ENCODE peak calls at places on chromosomes 11 and 22, in nine cellular contexts. One of them, this sample, is unnamed.

GRCh38 chr11:105935791-105936190 is 86.2 kb downstream of the MSANTD4 start:
- DNase-seq in H9: no peak
- DNase-seq in COR-L47: peak; percentile 40
- DNase-seq in GM19239: no peak
- DNase-seq in mesendoderm: no peak
- DNase-seq in DMS153: peak; percentile 79
- DNase-seq in stimulated activated CD4-positive, alpha-beta T cell treated with anti-CD3 and anti-CD28 coated beads, Interleukin-12 subunit alpha, Interleukin-12 subunit beta, amount 100 ng/mL, for 48 hours: no peak
- DNase-seq in right cardiac atrium: no peak
- DNase-seq in K562: no peak
- DNase-seq in this sample: no peak

GRCh38 chr11:12330491-12331231 is 46.7 kb upstream of the PARVA start:
- DNase-seq in H9: peak; percentile 43
- DNase-seq in COR-L47: peak; percentile 85
- DNase-seq in GM19239: no peak
- DNase-seq in mesendoderm: peak; percentile 36
- DNase-seq in DMS153: peak; percentile 72
- DNase-seq in stimulated activated CD4-positive, alpha-beta T cell treated with anti-CD3 and anti-CD28 coated beads, Interleukin-12 subunit alpha, Interleukin-12 subunit beta, amount 100 ng/mL, for 48 hours: no peak
- DNase-seq in right cardiac atrium: no peak
- DNase-seq in K562: no peak
- DNase-seq in this sample: no peak

GRCh38 chr11:119759324-119759723 is 30.3 kb upstream of the NECTIN1 start:
- DNase-seq in H9: no peak
- DNase-seq in COR-L47: no peak
- DNase-seq in GM19239: no peak
- DNase-seq in mesendoderm: peak; percentile 48
- DNase-seq in DMS153: no peak
- DNase-seq in stimulated activated CD4-positive, alpha-beta T cell treated with anti-CD3 and anti-CD28 coated beads, Interleukin-12 subunit alpha, Interleukin-12 subunit beta, amount 100 ng/mL, for 48 hours: no peak
- DNase-seq in right cardiac atrium: no peak
- DNase-seq in K562: peak; percentile 59
- DNase-seq in this sample: no peak

GRCh38 chr11:68990995-68991780 is 10.4 kb upstream of the MRGPRD start:
- DNase-seq in H9: peak; percentile 14
- DNase-seq in COR-L47: no peak
- DNase-seq in GM19239: no peak
- DNase-seq in mesendoderm: no peak
- DNase-seq in DMS153: no peak
- DNase-seq in stimulated activated CD4-positive, alpha-beta T cell treated with anti-CD3 and anti-CD28 coated beads, Interleukin-12 subunit alpha, Interleukin-12 subunit beta, amount 100 ng/mL, for 48 hours: no peak
- DNase-seq in right cardiac atrium: peak; percentile 33
- DNase-seq in K562: no peak
- DNase-seq in this sample: no peak

GRCh38 chr11:76314741-76315090 is 66.2 kb downstream of the THAP12 start:
- DNase-seq in H9: no peak
- DNase-seq in COR-L47: no peak
- DNase-seq in GM19239: no peak
- DNase-seq in mesendoderm: peak; percentile 60
- DNase-seq in DMS153: no peak
- DNase-seq in stimulated activated CD4-positive, alpha-beta T cell treated with anti-CD3 and anti-CD28 coated beads, Interleukin-12 subunit alpha, Interleukin-12 subunit beta, amount 100 ng/mL, for 48 hours: no peak
- DNase-seq in right cardiac atrium: no peak
- DNase-seq in K562: no peak
- DNase-seq in this sample: no peak

GRCh38 chr22:44309137-44309536 is 3.6 kb downstream of the SHISAL1 start:
- DNase-seq in H9: no peak
- DNase-seq in COR-L47: no peak
- DNase-seq in GM19239: no peak
- DNase-seq in mesendoderm: no peak
- DNase-seq in DMS153: no peak
- DNase-seq in stimulated activated CD4-positive, alpha-beta T cell treated with anti-CD3 and anti-CD28 coated beads, Interleukin-12 subunit alpha, Interleukin-12 subunit beta, amount 100 ng/mL, for 48 hours: no peak
- DNase-seq in right cardiac atrium: peak; percentile 73
- DNase-seq in K562: no peak
- DNase-seq in this sample: no peak

GRCh38 chr11:18721576-18722292 is 4.3 kb downstream of the IGSF22 start:
- DNase-seq in H9: peak; percentile 80
- DNase-seq in COR-L47: peak; percentile 41
- DNase-seq in GM19239: peak; percentile 59
- DNase-seq in mesendoderm: peak; percentile 88
- DNase-seq in DMS153: peak; percentile 26
- DNase-seq in stimulated activated CD4-positive, alpha-beta T cell treated with anti-CD3 and anti-CD28 coated beads, Interleukin-12 subunit alpha, Interleukin-12 subunit beta, amount 100 ng/mL, for 48 hours: no peak
- DNase-seq in right cardiac atrium: peak; percentile 65
- DNase-seq in K562: peak; percentile 76
- DNase-seq in this sample: peak; percentile 71

GRCh38 chr22:37676691-37677627 is 1.5 kb downstream of the LGALS1 start:
- DNase-seq in H9: peak; percentile 97
- DNase-seq in COR-L47: peak; percentile 81
- DNase-seq in GM19239: peak; percentile 69
- DNase-seq in mesendoderm: peak; percentile 98
- DNase-seq in DMS153: peak; percentile 63
- DNase-seq in stimulated activated CD4-positive, alpha-beta T cell treated with anti-CD3 and anti-CD28 coated beads, Interleukin-12 subunit alpha, Interleukin-12 subunit beta, amount 100 ng/mL, for 48 hours: peak; percentile 90
- DNase-seq in right cardiac atrium: peak; percentile 91
- DNase-seq in K562: peak; percentile 69
- DNase-seq in this sample: peak; percentile 77

GRCh38 chr11:3170756-3171670 is 5.9 kb upstream of the OSBPL5 start:
- DNase-seq in H9: no peak
- DNase-seq in COR-L47: no peak
- DNase-seq in GM19239: no peak
- DNase-seq in mesendoderm: no peak
- DNase-seq in DMS153: no peak
- DNase-seq in stimulated activated CD4-positive, alpha-beta T cell treated with anti-CD3 and anti-CD28 coated beads, Interleukin-12 subunit alpha, Interleukin-12 subunit beta, amount 100 ng/mL, for 48 hours: no peak
- DNase-seq in right cardiac atrium: no peak
- DNase-seq in K562: no peak
- DNase-seq in this sample: no peak

GRCh38 chr11:60193687-60194433 is 11.0 kb upstream of the MS4A6A start:
- DNase-seq in H9: peak; percentile 73
- DNase-seq in COR-L47: no peak
- DNase-seq in GM19239: peak; percentile 20
- DNase-seq in mesendoderm: peak; percentile 88
- DNase-seq in DMS153: no peak
- DNase-seq in stimulated activated CD4-positive, alpha-beta T cell treated with anti-CD3 and anti-CD28 coated beads, Interleukin-12 subunit alpha, Interleukin-12 subunit beta, amount 100 ng/mL, for 48 hours: peak; percentile 44
- DNase-seq in right cardiac atrium: peak; percentile 44
- DNase-seq in K562: peak; percentile 52
- DNase-seq in this sample: peak; percentile 52

GRCh38 chr11:63699906-63700305 is 18.6 kb downstream of the RTN3 start:
- DNase-seq in H9: no peak
- DNase-seq in COR-L47: no peak
- DNase-seq in GM19239: no peak
- DNase-seq in mesendoderm: peak; percentile 22
- DNase-seq in DMS153: no peak
- DNase-seq in stimulated activated CD4-positive, alpha-beta T cell treated with anti-CD3 and anti-CD28 coated beads, Interleukin-12 subunit alpha, Interleukin-12 subunit beta, amount 100 ng/mL, for 48 hours: no peak
- DNase-seq in right cardiac atrium: no peak
- DNase-seq in K562: no peak
- DNase-seq in this sample: no peak

GRCh38 chr11:28133146-28133545 is 25.0 kb downstream of the METTL15 start:
- DNase-seq in H9: no peak
- DNase-seq in COR-L47: no peak
- DNase-seq in GM19239: no peak
- DNase-seq in mesendoderm: no peak
- DNase-seq in DMS153: no peak
- DNase-seq in stimulated activated CD4-positive, alpha-beta T cell treated with anti-CD3 and anti-CD28 coated beads, Interleukin-12 subunit alpha, Interleukin-12 subunit beta, amount 100 ng/mL, for 48 hours: no peak
- DNase-seq in right cardiac atrium: no peak
- DNase-seq in K562: no peak
- DNase-seq in this sample: no peak

GRCh38 chr11:130523609-130524008 is 75.2 kb downstream of the ADAMTS15 start:
- DNase-seq in H9: peak; percentile 52
- DNase-seq in COR-L47: no peak
- DNase-seq in GM19239: no peak
- DNase-seq in mesendoderm: no peak
- DNase-seq in DMS153: no peak
- DNase-seq in stimulated activated CD4-positive, alpha-beta T cell treated with anti-CD3 and anti-CD28 coated beads, Interleukin-12 subunit alpha, Interleukin-12 subunit beta, amount 100 ng/mL, for 48 hours: no peak
- DNase-seq in right cardiac atrium: peak; percentile 75
- DNase-seq in K562: no peak
- DNase-seq in this sample: no peak

GRCh38 chr11:61890536-61891330 is 612 bp downstream of the FADS3 start:
- DNase-seq in H9: peak; percentile 61
- DNase-seq in COR-L47: peak; percentile 50
- DNase-seq in GM19239: no peak
- DNase-seq in mesendoderm: peak; percentile 73
- DNase-seq in DMS153: no peak
- DNase-seq in stimulated activated CD4-positive, alpha-beta T cell treated with anti-CD3 and anti-CD28 coated beads, Interleukin-12 subunit alpha, Interleukin-12 subunit beta, amount 100 ng/mL, for 48 hours: no peak
- DNase-seq in right cardiac atrium: peak; percentile 83
- DNase-seq in K562: peak; percentile 70
- DNase-seq in this sample: no peak

GRCh38 chr11:19597194-19597593 is 115.4 kb upstream of the NAV2 start:
- DNase-seq in H9: no peak
- DNase-seq in COR-L47: no peak
- DNase-seq in GM19239: no peak
- DNase-seq in mesendoderm: no peak
- DNase-seq in DMS153: no peak
- DNase-seq in stimulated activated CD4-positive, alpha-beta T cell treated with anti-CD3 and anti-CD28 coated beads, Interleukin-12 subunit alpha, Interleukin-12 subunit beta, amount 100 ng/mL, for 48 hours: no peak
- DNase-seq in right cardiac atrium: no peak
- DNase-seq in K562: no peak
- DNase-seq in this sample: no peak

GRCh38 chr22:22185217-22185616 is 59.4 kb upstream of the VPREB1 start:
- DNase-seq in H9: no peak
- DNase-seq in COR-L47: no peak
- DNase-seq in GM19239: no peak
- DNase-seq in mesendoderm: no peak
- DNase-seq in DMS153: no peak
- DNase-seq in stimulated activated CD4-positive, alpha-beta T cell treated with anti-CD3 and anti-CD28 coated beads, Interleukin-12 subunit alpha, Interleukin-12 subunit beta, amount 100 ng/mL, for 48 hours: no peak
- DNase-seq in right cardiac atrium: no peak
- DNase-seq in K562: no peak
- DNase-seq in this sample: no peak

GRCh38 chr22:39185601-39186012 is 33.1 kb upstream of the CBX7 start:
- DNase-seq in H9: no peak
- DNase-seq in COR-L47: no peak
- DNase-seq in GM19239: no peak
- DNase-seq in mesendoderm: no peak
- DNase-seq in DMS153: peak; percentile 12
- DNase-seq in stimulated activated CD4-positive, alpha-beta T cell treated with anti-CD3 and anti-CD28 coated beads, Interleukin-12 subunit alpha, Interleukin-12 subunit beta, amount 100 ng/mL, for 48 hours: no peak
- DNase-seq in right cardiac atrium: peak; percentile 96
- DNase-seq in K562: peak; percentile 34
- DNase-seq in this sample: no peak

GRCh38 chr11:794013-794765 is 3.9 kb downstream of the SLC25A22 start:
- DNase-seq in H9: no peak
- DNase-seq in COR-L47: no peak
- DNase-seq in GM19239: no peak
- DNase-seq in mesendoderm: no peak
- DNase-seq in DMS153: no peak
- DNase-seq in stimulated activated CD4-positive, alpha-beta T cell treated with anti-CD3 and anti-CD28 coated beads, Interleukin-12 subunit alpha, Interleukin-12 subunit beta, amount 100 ng/mL, for 48 hours: no peak
- DNase-seq in right cardiac atrium: no peak
- DNase-seq in K562: no peak
- DNase-seq in this sample: no peak

GRCh38 chr22:30860176-30861105 is 108.1 kb downstream of the MORC2 start:
- DNase-seq in H9: peak; percentile 20
- DNase-seq in COR-L47: no peak
- DNase-seq in GM19239: no peak
- DNase-seq in mesendoderm: no peak
- DNase-seq in DMS153: no peak
- DNase-seq in stimulated activated CD4-positive, alpha-beta T cell treated with anti-CD3 and anti-CD28 coated beads, Interleukin-12 subunit alpha, Interleukin-12 subunit beta, amount 100 ng/mL, for 48 hours: no peak
- DNase-seq in right cardiac atrium: no peak
- DNase-seq in K562: peak; percentile 4
- DNase-seq in this sample: peak; percentile 5

This sample was measured in HEK293T.